ENCODE peak calls at places on chromosomes 16 and 17, in seven cellular contexts. One of them, this sample, is unnamed.

GRCh38 chr17:49967621-49968379 is 1.2 kb upstream of the DLX4 start:
- DNase-seq in tibial nerve: no peak
- DNase-seq in CD8-positive, alpha-beta T cell: no peak
- DNase-seq in HL-60: no peak
- DNase-seq in body of pancreas: no peak
- DNase-seq in fibroblast of lung: no peak
- DNase-seq in mammary epithelial cell: no peak
- DNase-seq in this sample: no peak

GRCh38 chr17:82836823-82837357 is 2.9 kb downstream of the ZNF750 start:
- DNase-seq in tibial nerve: no peak
- DNase-seq in CD8-positive, alpha-beta T cell: no peak
- DNase-seq in HL-60: no peak
- DNase-seq in body of pancreas: no peak
- DNase-seq in fibroblast of lung: no peak
- DNase-seq in mammary epithelial cell: no peak
- DNase-seq in this sample: no peak

GRCh38 chr16:80599466-80599865 is 58.7 kb downstream of the DYNLRB2 start:
- DNase-seq in tibial nerve: no peak
- DNase-seq in CD8-positive, alpha-beta T cell: no peak
- DNase-seq in HL-60: no peak
- DNase-seq in body of pancreas: no peak
- DNase-seq in fibroblast of lung: peak; percentile 59
- DNase-seq in mammary epithelial cell: no peak
- DNase-seq in this sample: peak; percentile 38

GRCh38 chr17:50683434-50684287 is 24.1 kb downstream of the ANKRD40 start:
- DNase-seq in tibial nerve: no peak
- DNase-seq in CD8-positive, alpha-beta T cell: no peak
- DNase-seq in HL-60: no peak
- DNase-seq in body of pancreas: peak; percentile 16
- DNase-seq in fibroblast of lung: no peak
- DNase-seq in mammary epithelial cell: no peak
- DNase-seq in this sample: no peak

GRCh38 chr17:81258292-81258691 is 19.2 kb downstream of the NDUFAF8 start:
- DNase-seq in tibial nerve: no peak
- DNase-seq in CD8-positive, alpha-beta T cell: no peak
- DNase-seq in HL-60: no peak
- DNase-seq in body of pancreas: no peak
- DNase-seq in fibroblast of lung: no peak
- DNase-seq in mammary epithelial cell: no peak
- DNase-seq in this sample: no peak

GRCh38 chr16:72228014-72228413 is 56.1 kb upstream of the PMFBP1 start:
- DNase-seq in tibial nerve: no peak
- DNase-seq in CD8-positive, alpha-beta T cell: no peak
- DNase-seq in HL-60: no peak
- DNase-seq in body of pancreas: no peak
- DNase-seq in fibroblast of lung: no peak
- DNase-seq in mammary epithelial cell: no peak
- DNase-seq in this sample: no peak

GRCh38 chr16:72815348-72816318 is 232.3 kb downstream of the ZFHX3 start:
- DNase-seq in tibial nerve: no peak
- DNase-seq in CD8-positive, alpha-beta T cell: no peak
- DNase-seq in HL-60: no peak
- DNase-seq in body of pancreas: no peak
- DNase-seq in fibroblast of lung: no peak
- DNase-seq in mammary epithelial cell: no peak
- DNase-seq in this sample: no peak

GRCh38 chr17:57311281-57312216 is 55.2 kb downstream of the MSI2 start:
- DNase-seq in tibial nerve: no peak
- DNase-seq in CD8-positive, alpha-beta T cell: no peak
- DNase-seq in HL-60: no peak
- DNase-seq in body of pancreas: peak; percentile 42
- DNase-seq in fibroblast of lung: no peak
- DNase-seq in mammary epithelial cell: no peak
- DNase-seq in this sample: no peak

GRCh38 chr16:30533748-30534367 is 800 bp downstream of the ZNF747 start:
- DNase-seq in tibial nerve: no peak
- DNase-seq in CD8-positive, alpha-beta T cell: no peak
- DNase-seq in HL-60: peak; percentile 36
- DNase-seq in body of pancreas: no peak
- DNase-seq in fibroblast of lung: no peak
- DNase-seq in mammary epithelial cell: no peak
- DNase-seq in this sample: no peak

GRCh38 chr16:4115209-4115940 is 867 bp downstream of the ADCY9 start:
- DNase-seq in tibial nerve: no peak
- DNase-seq in CD8-positive, alpha-beta T cell: peak; percentile 67
- DNase-seq in HL-60: peak; percentile 66
- DNase-seq in body of pancreas: peak; percentile 66
- DNase-seq in fibroblast of lung: peak; percentile 78
- DNase-seq in mammary epithelial cell: peak; percentile 57
- DNase-seq in this sample: peak; percentile 60

GRCh38 chr17:6626616-6627015 is 13.9 kb downstream of the KIAA0753 start:
- DNase-seq in tibial nerve: no peak
- DNase-seq in CD8-positive, alpha-beta T cell: no peak
- DNase-seq in HL-60: no peak
- DNase-seq in body of pancreas: no peak
- DNase-seq in fibroblast of lung: no peak
- DNase-seq in mammary epithelial cell: no peak
- DNase-seq in this sample: no peak

GRCh38 chr16:86534779-86535605 is 20.0 kb downstream of the MTHFSD start:
- DNase-seq in tibial nerve: no peak
- DNase-seq in CD8-positive, alpha-beta T cell: no peak
- DNase-seq in HL-60: no peak
- DNase-seq in body of pancreas: no peak
- DNase-seq in fibroblast of lung: no peak
- DNase-seq in mammary epithelial cell: no peak
- DNase-seq in this sample: no peak

GRCh38 chr17:72233981-72234380 is 113.2 kb downstream of the SOX9 start:
- DNase-seq in tibial nerve: no peak
- DNase-seq in CD8-positive, alpha-beta T cell: no peak
- DNase-seq in HL-60: no peak
- DNase-seq in body of pancreas: no peak
- DNase-seq in fibroblast of lung: no peak
- DNase-seq in mammary epithelial cell: no peak
- DNase-seq in this sample: no peak

GRCh38 chr17:18950944-18951905 is 740 bp upstream of the SLC5A10 start:
- DNase-seq in tibial nerve: no peak
- DNase-seq in CD8-positive, alpha-beta T cell: no peak
- DNase-seq in HL-60: no peak
- DNase-seq in body of pancreas: peak; percentile 75
- DNase-seq in fibroblast of lung: no peak
- DNase-seq in mammary epithelial cell: no peak
- DNase-seq in this sample: no peak

GRCh38 chr17:79212150-79213087 is 137.8 kb downstream of the ENGASE start:
- DNase-seq in tibial nerve: no peak
- DNase-seq in CD8-positive, alpha-beta T cell: no peak
- DNase-seq in HL-60: no peak
- DNase-seq in body of pancreas: no peak
- DNase-seq in fibroblast of lung: no peak
- DNase-seq in mammary epithelial cell: no peak
- DNase-seq in this sample: no peak

GRCh38 chr17:55540414-55541091 is 29.3 kb upstream of the SMIM36 start:
- DNase-seq in tibial nerve: no peak
- DNase-seq in CD8-positive, alpha-beta T cell: no peak
- DNase-seq in HL-60: no peak
- DNase-seq in body of pancreas: no peak
- DNase-seq in fibroblast of lung: peak; percentile 81
- DNase-seq in mammary epithelial cell: peak; percentile 63
- DNase-seq in this sample: peak; percentile 74

GRCh38 chr16:22326771-22327445 is 29.7 kb downstream of the POLR3E start:
- DNase-seq in tibial nerve: no peak
- DNase-seq in CD8-positive, alpha-beta T cell: peak; percentile 36
- DNase-seq in HL-60: no peak
- DNase-seq in body of pancreas: no peak
- DNase-seq in fibroblast of lung: no peak
- DNase-seq in mammary epithelial cell: no peak
- DNase-seq in this sample: no peak

GRCh38 chr17:11719852-11720251 is 121.6 kb downstream of the DNAH9 start:
- DNase-seq in tibial nerve: no peak
- DNase-seq in CD8-positive, alpha-beta T cell: no peak
- DNase-seq in HL-60: no peak
- DNase-seq in body of pancreas: no peak
- DNase-seq in fibroblast of lung: no peak
- DNase-seq in mammary epithelial cell: no peak
- DNase-seq in this sample: no peak

GRCh38 chr17:21214777-21215541 is 998 bp upstream of the TMEM11 start:
- DNase-seq in tibial nerve: no peak
- DNase-seq in CD8-positive, alpha-beta T cell: no peak
- DNase-seq in HL-60: peak; percentile 28
- DNase-seq in body of pancreas: no peak
- DNase-seq in fibroblast of lung: peak; percentile 35
- DNase-seq in mammary epithelial cell: peak; percentile 27
- DNase-seq in this sample: peak; percentile 11

GRCh38 chr17:71975998-71976649 is 144.7 kb upstream of the SOX9 start:
- DNase-seq in tibial nerve: peak; percentile 75
- DNase-seq in CD8-positive, alpha-beta T cell: no peak
- DNase-seq in HL-60: no peak
- DNase-seq in body of pancreas: peak; percentile 53
- DNase-seq in fibroblast of lung: peak; percentile 97
- DNase-seq in mammary epithelial cell: peak; percentile 98
- DNase-seq in this sample: peak; percentile 96

GRCh38 chr17:63435681-63436522 is 10.2 kb downstream of the CYB561 start:
- DNase-seq in tibial nerve: no peak
- DNase-seq in CD8-positive, alpha-beta T cell: no peak
- DNase-seq in HL-60: no peak
- DNase-seq in body of pancreas: peak; percentile 78
- DNase-seq in fibroblast of lung: no peak
- DNase-seq in mammary epithelial cell: no peak
- DNase-seq in this sample: no peak

GRCh38 chr17:42248351-42249179 is 27.6 kb downstream of the STAT5B start:
- DNase-seq in tibial nerve: peak; percentile 40
- DNase-seq in CD8-positive, alpha-beta T cell: peak; percentile 82
- DNase-seq in HL-60: peak; percentile 96
- DNase-seq in body of pancreas: peak; percentile 89
- DNase-seq in fibroblast of lung: peak; percentile 93
- DNase-seq in mammary epithelial cell: no peak
- DNase-seq in this sample: peak; percentile 92
- TF ChIP-seq CTCF in tibial nerve: no peak
- TF ChIP-seq CTCF in CD8-positive, alpha-beta T cell: no peak
- TF ChIP-seq CTCF in HL-60: no peak
- TF ChIP-seq CTCF in body of pancreas: no peak
- TF ChIP-seq CTCF in fibroblast of lung: peak; percentile 11
- TF ChIP-seq CTCF in mammary epithelial cell: no peak
- TF ChIP-seq CTCF in this sample: no peak

GRCh38 chr17:29645516-29646051 is 22.9 kb upstream of the CORO6 start:
- DNase-seq in tibial nerve: peak; percentile 82
- DNase-seq in CD8-positive, alpha-beta T cell: no peak
- DNase-seq in HL-60: peak; percentile 35
- DNase-seq in body of pancreas: peak; percentile 32
- DNase-seq in fibroblast of lung: peak; percentile 90
- DNase-seq in mammary epithelial cell: peak; percentile 75
- DNase-seq in this sample: peak; percentile 88

GRCh38 chr17:29640413-29640812 is 17.7 kb upstream of the CORO6 start:
- DNase-seq in tibial nerve: no peak
- DNase-seq in CD8-positive, alpha-beta T cell: no peak
- DNase-seq in HL-60: no peak
- DNase-seq in body of pancreas: no peak
- DNase-seq in fibroblast of lung: peak; percentile 60
- DNase-seq in mammary epithelial cell: no peak
- DNase-seq in this sample: peak; percentile 37

GRCh38 chr17:29640981-29641642 is 18.4 kb upstream of the CORO6 start:
- DNase-seq in tibial nerve: no peak
- DNase-seq in CD8-positive, alpha-beta T cell: no peak
- DNase-seq in HL-60: no peak
- DNase-seq in body of pancreas: no peak
- DNase-seq in fibroblast of lung: no peak
- DNase-seq in mammary epithelial cell: no peak
- DNase-seq in this sample: no peak

GRCh38 chr17:29643817-29644160 is 21.1 kb upstream of the CORO6 start:
- DNase-seq in tibial nerve: no peak
- DNase-seq in CD8-positive, alpha-beta T cell: no peak
- DNase-seq in HL-60: no peak
- DNase-seq in body of pancreas: no peak
- DNase-seq in fibroblast of lung: no peak
- DNase-seq in mammary epithelial cell: no peak
- DNase-seq in this sample: no peak

DNA sequence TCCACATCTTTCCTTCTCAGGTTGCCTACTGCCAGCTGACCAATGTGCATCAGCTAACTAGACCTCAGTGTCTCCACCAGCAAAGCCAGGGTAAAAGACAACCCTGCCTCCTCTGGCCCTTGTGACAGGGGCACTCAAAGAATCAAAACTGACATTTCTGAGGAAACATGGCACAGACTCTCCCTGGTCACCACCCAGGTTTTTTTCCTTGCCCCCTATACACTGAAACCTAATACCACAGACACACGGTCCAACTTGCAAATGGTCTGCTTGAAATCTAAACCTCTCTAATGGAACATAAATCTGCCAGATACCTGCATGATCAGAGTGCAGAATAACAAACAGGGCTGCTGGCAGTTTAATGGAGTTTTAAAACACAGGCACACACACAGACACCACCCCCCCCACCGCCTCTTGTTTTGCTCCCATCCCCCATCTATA is 19.5 kb upstream of the CORO6 start:
- DNase-seq in tibial nerve: no peak
- DNase-seq in CD8-positive, alpha-beta T cell: no peak
- DNase-seq in HL-60: no peak
- DNase-seq in body of pancreas: no peak
- DNase-seq in fibroblast of lung: no peak
- DNase-seq in mammary epithelial cell: no peak
- DNase-seq in this sample: no peak
- H3K27ac ChIP-seq in tibial nerve: peak overlapping the region; percentile 57
- H3K27ac ChIP-seq in CD8-positive, alpha-beta T cell: no peak overlapping the region
- H3K27ac ChIP-seq in HL-60: no peak overlapping the region
- H3K27ac ChIP-seq in body of pancreas: no peak overlapping the region
- H3K27ac ChIP-seq in fibroblast of lung: no peak overlapping the region
- H3K27ac ChIP-seq in mammary epithelial cell: no peak overlapping the region
- H3K27ac ChIP-seq in this sample: no peak overlapping the region

DNA sequence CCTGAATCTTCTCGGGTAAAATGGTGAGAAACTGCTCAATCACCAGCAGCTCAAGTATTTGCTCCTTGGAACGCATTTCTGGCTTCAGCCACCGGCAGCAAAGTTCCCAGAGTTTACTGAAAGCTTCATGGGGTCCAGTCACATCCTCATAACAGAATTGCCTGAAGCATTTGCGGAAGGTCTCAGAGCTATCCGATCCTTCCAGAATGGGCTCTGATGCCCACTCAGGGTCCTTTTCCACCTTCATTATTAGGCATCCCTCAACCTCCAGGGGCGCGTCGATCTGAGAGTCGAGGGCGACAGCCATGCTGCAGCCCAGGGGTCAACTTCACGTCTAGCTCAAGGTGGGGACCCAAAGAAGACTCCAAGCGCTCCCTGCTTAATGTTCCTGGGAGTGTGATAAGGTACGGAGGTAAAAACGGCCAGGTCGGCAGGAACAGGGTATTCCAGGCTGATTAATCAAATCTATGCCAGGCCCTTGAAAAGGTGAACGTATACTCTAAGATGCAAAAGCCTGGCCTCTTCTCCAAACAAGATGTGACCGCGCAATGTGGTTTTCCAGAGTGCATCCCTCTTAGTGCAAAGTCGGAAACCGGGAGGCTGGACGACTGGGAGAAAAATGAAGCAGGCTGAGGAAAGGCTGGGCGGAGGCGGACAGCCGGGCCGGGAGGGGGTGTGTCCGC is 683 bp downstream of the ZKSCAN2 start:
- DNase-seq in tibial nerve: no peak
- DNase-seq in CD8-positive, alpha-beta T cell: no peak
- DNase-seq in HL-60: peak; percentile 28
- DNase-seq in body of pancreas: peak; percentile 15
- DNase-seq in fibroblast of lung: peak; percentile 30
- DNase-seq in mammary epithelial cell: no peak
- DNase-seq in this sample: no peak
- TF ChIP-seq CTCF in tibial nerve: no peak
- TF ChIP-seq CTCF in CD8-positive, alpha-beta T cell: no peak
- TF ChIP-seq CTCF in HL-60: no peak
- TF ChIP-seq CTCF in body of pancreas: no peak
- TF ChIP-seq CTCF in fibroblast of lung: no peak
- TF ChIP-seq CTCF in mammary epithelial cell: peak; percentile 10
- TF ChIP-seq CTCF in this sample: no peak

GRCh38 chr16:65817066-65817465 is 549.4 kb upstream of the CDH5 start:
- DNase-seq in tibial nerve: no peak
- DNase-seq in CD8-positive, alpha-beta T cell: no peak
- DNase-seq in HL-60: no peak
- DNase-seq in body of pancreas: no peak
- DNase-seq in fibroblast of lung: no peak
- DNase-seq in mammary epithelial cell: no peak
- DNase-seq in this sample: no peak
- H3K27ac ChIP-seq in tibial nerve: no peak overlapping the region
- H3K27ac ChIP-seq in CD8-positive, alpha-beta T cell: no peak overlapping the region
- H3K27ac ChIP-seq in HL-60: no peak overlapping the region
- H3K27ac ChIP-seq in body of pancreas: no peak overlapping the region
- H3K27ac ChIP-seq in fibroblast of lung: no peak overlapping the region
- H3K27ac ChIP-seq in mammary epithelial cell: no peak overlapping the region
- H3K27ac ChIP-seq in this sample: no peak overlapping the region